ENCODE peak calls at places on chromosomes 16 and 17, in seven cellular contexts. One of them, this sample, is unnamed.

GRCh38 chr17:49759203-49759602 is 4.7 kb downstream of the FAM117A start:
- DNase-seq in sigmoid colon: no peak
- DNase-seq in OCI-LY7: no peak
- DNase-seq in right lobe of liver: no peak
- DNase-seq in cardiac muscle cell: no peak
- DNase-seq in upper lobe of right lung: no peak
- DNase-seq in lung: no peak
- DNase-seq in this sample: no peak

GRCh38 chr16:85851034-85851780 is 47.8 kb upstream of the IRF8 start:
- DNase-seq in sigmoid colon: peak; percentile 28
- DNase-seq in OCI-LY7: no peak
- DNase-seq in right lobe of liver: no peak
- DNase-seq in cardiac muscle cell: no peak
- DNase-seq in upper lobe of right lung: no peak
- DNase-seq in lung: no peak
- DNase-seq in this sample: peak; percentile 47

GRCh38 chr17:80045703-80046102 is 9.3 kb downstream of the CCDC40 start:
- DNase-seq in sigmoid colon: no peak
- DNase-seq in OCI-LY7: no peak
- DNase-seq in right lobe of liver: no peak
- DNase-seq in cardiac muscle cell: no peak
- DNase-seq in upper lobe of right lung: no peak
- DNase-seq in lung: no peak
- DNase-seq in this sample: no peak

GRCh38 chr16:86901483-86901882 is 323.1 kb downstream of the FOXL1 start:
- DNase-seq in sigmoid colon: no peak
- DNase-seq in OCI-LY7: no peak
- DNase-seq in right lobe of liver: no peak
- DNase-seq in cardiac muscle cell: peak; percentile 17
- DNase-seq in upper lobe of right lung: no peak
- DNase-seq in lung: no peak
- DNase-seq in this sample: no peak

GRCh38 chr16:23920899-23921298 is 85.1 kb downstream of the PRKCB start:
- DNase-seq in sigmoid colon: no peak
- DNase-seq in OCI-LY7: no peak
- DNase-seq in right lobe of liver: no peak
- DNase-seq in cardiac muscle cell: no peak
- DNase-seq in upper lobe of right lung: no peak
- DNase-seq in lung: no peak
- DNase-seq in this sample: no peak

GRCh38 chr17:4789701-4789950 is 862 bp downstream of the GLTPD2 start:
- DNase-seq in sigmoid colon: no peak
- DNase-seq in OCI-LY7: no peak
- DNase-seq in right lobe of liver: no peak
- DNase-seq in cardiac muscle cell: no peak
- DNase-seq in upper lobe of right lung: no peak
- DNase-seq in lung: no peak
- DNase-seq in this sample: no peak

GRCh38 chr16:4902038-4902437 is 34.9 kb downstream of the PPL start:
- DNase-seq in sigmoid colon: no peak
- DNase-seq in OCI-LY7: no peak
- DNase-seq in right lobe of liver: no peak
- DNase-seq in cardiac muscle cell: no peak
- DNase-seq in upper lobe of right lung: no peak
- DNase-seq in lung: no peak
- DNase-seq in this sample: no peak

GRCh38 chr17:42984486-42984885 is 4.1 kb downstream of the RUNDC1 start:
- DNase-seq in sigmoid colon: no peak
- DNase-seq in OCI-LY7: no peak
- DNase-seq in right lobe of liver: no peak
- DNase-seq in cardiac muscle cell: peak; percentile 55
- DNase-seq in upper lobe of right lung: no peak
- DNase-seq in lung: no peak
- DNase-seq in this sample: no peak

GRCh38 chr17:17877548-17878358 is 41.0 kb upstream of the SREBF1 start:
- DNase-seq in sigmoid colon: peak; percentile 96
- DNase-seq in OCI-LY7: no peak
- DNase-seq in right lobe of liver: peak; percentile 66
- DNase-seq in cardiac muscle cell: peak; percentile 97
- DNase-seq in upper lobe of right lung: peak; percentile 83
- DNase-seq in lung: peak; percentile 80
- DNase-seq in this sample: peak; percentile 91

GRCh38 chr16:11094075-11094593 is 149.8 kb downstream of the CLEC16A start:
- DNase-seq in sigmoid colon: peak; percentile 79
- DNase-seq in OCI-LY7: peak; percentile 69
- DNase-seq in right lobe of liver: no peak
- DNase-seq in cardiac muscle cell: peak; percentile 68
- DNase-seq in upper lobe of right lung: peak; percentile 63
- DNase-seq in lung: peak; percentile 48
- DNase-seq in this sample: no peak

GRCh38 chr17:70172921-70173320 is 3.6 kb downstream of the KCNJ2 start:
- DNase-seq in sigmoid colon: no peak
- DNase-seq in OCI-LY7: no peak
- DNase-seq in right lobe of liver: no peak
- DNase-seq in cardiac muscle cell: peak; percentile 25
- DNase-seq in upper lobe of right lung: no peak
- DNase-seq in lung: no peak
- DNase-seq in this sample: no peak

GRCh38 chr16:79964104-79964503 is 363.6 kb upstream of the MAF start:
- DNase-seq in sigmoid colon: no peak
- DNase-seq in OCI-LY7: no peak
- DNase-seq in right lobe of liver: no peak
- DNase-seq in cardiac muscle cell: no peak
- DNase-seq in upper lobe of right lung: no peak
- DNase-seq in lung: no peak
- DNase-seq in this sample: no peak

GRCh38 chr16:79966226-79966625 is 365.7 kb upstream of the MAF start:
- DNase-seq in sigmoid colon: no peak
- DNase-seq in OCI-LY7: no peak
- DNase-seq in right lobe of liver: no peak
- DNase-seq in cardiac muscle cell: no peak
- DNase-seq in upper lobe of right lung: no peak
- DNase-seq in lung: no peak
- DNase-seq in this sample: no peak

GRCh38 chr16:79965718-79966117 is 365.2 kb upstream of the MAF start:
- DNase-seq in sigmoid colon: no peak
- DNase-seq in OCI-LY7: no peak
- DNase-seq in right lobe of liver: no peak
- DNase-seq in cardiac muscle cell: no peak
- DNase-seq in upper lobe of right lung: no peak
- DNase-seq in lung: no peak
- DNase-seq in this sample: no peak

DNA sequence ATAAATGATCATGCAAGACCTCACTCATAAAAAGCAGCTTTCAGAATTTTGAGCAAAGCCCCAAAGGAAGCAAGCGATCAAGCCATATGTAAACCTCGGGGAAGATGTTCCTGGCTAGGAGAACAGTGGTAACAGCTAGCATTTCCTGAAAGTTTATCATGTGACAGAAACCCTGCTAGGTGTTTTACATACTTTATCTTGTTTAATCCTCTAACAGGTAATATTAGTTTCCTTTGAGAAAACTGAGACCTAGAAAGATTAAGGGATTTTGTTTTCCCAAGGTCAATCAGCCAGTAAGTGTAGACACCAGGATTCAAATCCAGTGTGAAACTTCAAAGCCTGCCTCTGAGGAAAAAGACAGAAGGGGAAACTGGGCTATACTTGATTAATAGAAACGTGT is 362.4 kb upstream of the MAF start:
- DNase-seq in sigmoid colon: no peak
- DNase-seq in OCI-LY7: no peak
- DNase-seq in right lobe of liver: no peak
- DNase-seq in cardiac muscle cell: no peak
- DNase-seq in upper lobe of right lung: no peak
- DNase-seq in lung: no peak
- DNase-seq in this sample: no peak
- H3K4me3 ChIP-seq in sigmoid colon: no peak overlapping the region
- H3K4me3 ChIP-seq in OCI-LY7: no peak overlapping the region
- H3K4me3 ChIP-seq in right lobe of liver: no peak overlapping the region
- H3K4me3 ChIP-seq in cardiac muscle cell: no peak overlapping the region
- H3K4me3 ChIP-seq in upper lobe of right lung: no peak overlapping the region
- H3K4me3 ChIP-seq in lung: no peak overlapping the region
- H3K4me3 ChIP-seq in this sample: no peak overlapping the region

GRCh38 chr16:56463153-56463552 is 11.8 kb downstream of the OGFOD1 start:
- DNase-seq in sigmoid colon: no peak
- DNase-seq in OCI-LY7: no peak
- DNase-seq in right lobe of liver: no peak
- DNase-seq in cardiac muscle cell: no peak
- DNase-seq in upper lobe of right lung: no peak
- DNase-seq in lung: no peak
- DNase-seq in this sample: no peak

GRCh38 chr16:56457927-56458470 is 6.6 kb downstream of the OGFOD1 start:
- DNase-seq in sigmoid colon: no peak
- DNase-seq in OCI-LY7: no peak
- DNase-seq in right lobe of liver: no peak
- DNase-seq in cardiac muscle cell: no peak
- DNase-seq in upper lobe of right lung: no peak
- DNase-seq in lung: no peak
- DNase-seq in this sample: no peak

GRCh38 chr16:56460101-56460500 is 8.7 kb downstream of the OGFOD1 start:
- DNase-seq in sigmoid colon: no peak
- DNase-seq in OCI-LY7: no peak
- DNase-seq in right lobe of liver: no peak
- DNase-seq in cardiac muscle cell: no peak
- DNase-seq in upper lobe of right lung: no peak
- DNase-seq in lung: no peak
- DNase-seq in this sample: no peak

DNA sequence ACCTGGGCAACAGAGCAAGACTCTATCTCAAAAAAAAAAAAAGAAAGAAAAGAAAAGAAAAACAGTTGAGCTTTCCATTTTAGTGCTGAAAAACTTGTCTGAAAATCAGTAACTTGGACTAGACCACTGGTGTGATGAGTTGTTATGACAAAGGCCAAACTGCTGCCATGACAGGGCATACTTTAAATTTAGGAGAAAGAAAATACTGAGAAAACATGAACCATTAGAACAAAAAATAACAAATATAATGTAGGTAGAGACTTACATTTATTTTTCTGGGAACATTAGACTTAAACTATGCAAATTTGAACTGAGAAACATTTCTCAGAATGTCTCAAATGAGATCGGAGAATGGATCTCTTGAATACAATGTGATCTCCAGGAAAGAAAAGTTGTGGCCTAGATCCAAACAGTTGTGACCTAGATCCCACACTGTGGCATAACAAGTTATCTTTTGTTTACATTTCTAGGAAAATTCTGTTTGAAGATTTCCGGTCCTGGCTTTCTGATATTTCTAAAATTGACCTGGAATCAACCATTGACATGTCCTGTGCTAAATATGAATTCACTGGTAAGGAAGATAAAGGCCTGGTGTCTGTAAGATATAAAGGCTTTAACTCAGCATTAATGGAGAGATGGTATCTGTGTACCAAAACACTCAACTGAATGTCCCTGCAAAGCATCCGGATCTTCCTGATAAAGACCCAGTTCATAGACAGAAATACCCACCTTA is 10.9 kb downstream of the OGFOD1 start:
- DNase-seq in sigmoid colon: no peak
- DNase-seq in OCI-LY7: no peak
- DNase-seq in right lobe of liver: no peak
- DNase-seq in cardiac muscle cell: no peak
- DNase-seq in upper lobe of right lung: no peak
- DNase-seq in lung: no peak
- DNase-seq in this sample: no peak
- H3K27ac ChIP-seq in sigmoid colon: no peak overlapping the region
- H3K27ac ChIP-seq in OCI-LY7: no peak overlapping the region
- H3K27ac ChIP-seq in right lobe of liver: no peak overlapping the region
- H3K27ac ChIP-seq in cardiac muscle cell: no peak overlapping the region
- H3K27ac ChIP-seq in upper lobe of right lung: no peak overlapping the region
- H3K27ac ChIP-seq in lung: no peak overlapping the region
- H3K27ac ChIP-seq in this sample: no peak overlapping the region

DNA sequence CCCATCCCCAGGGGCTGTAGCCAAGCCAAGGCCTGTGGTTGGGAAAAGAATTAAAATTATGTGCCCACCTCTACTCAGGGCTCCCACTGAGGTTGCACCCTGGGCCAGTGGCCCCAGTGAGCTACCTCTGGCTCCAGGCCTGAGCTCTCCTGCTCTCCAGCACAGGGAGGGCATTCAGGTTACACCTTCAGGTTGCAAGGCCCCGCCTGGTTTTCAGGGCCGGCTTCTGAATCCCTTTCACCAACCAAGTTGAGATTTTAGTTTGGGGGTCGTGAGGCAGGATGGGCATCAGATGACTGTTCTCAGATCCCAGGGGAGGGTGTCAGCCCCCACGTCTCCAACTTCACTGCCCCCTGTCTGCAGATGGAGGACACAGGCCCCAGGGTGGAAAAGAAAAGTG is 8.0 kb upstream of the KATNB1 start:
- DNase-seq in sigmoid colon: no peak
- DNase-seq in OCI-LY7: no peak
- DNase-seq in right lobe of liver: no peak
- DNase-seq in cardiac muscle cell: no peak
- DNase-seq in upper lobe of right lung: peak; percentile 36
- DNase-seq in lung: no peak
- DNase-seq in this sample: no peak
- TF ChIP-seq CTCF in sigmoid colon: no peak
- TF ChIP-seq CTCF in OCI-LY7: no peak
- TF ChIP-seq CTCF in right lobe of liver: no peak
- TF ChIP-seq CTCF in cardiac muscle cell: no peak
- TF ChIP-seq CTCF in upper lobe of right lung: no peak
- TF ChIP-seq CTCF in lung: no peak
- TF ChIP-seq CTCF in this sample: no peak

GRCh38 chr17:83194761-83195329 is 115.4 kb downstream of the METRNL start:
- DNase-seq in sigmoid colon: peak; percentile 63
- DNase-seq in OCI-LY7: no peak
- DNase-seq in right lobe of liver: peak; percentile 17
- DNase-seq in cardiac muscle cell: no peak
- DNase-seq in upper lobe of right lung: peak; percentile 64
- DNase-seq in lung: no peak
- DNase-seq in this sample: no peak

GRCh38 chr17:83192161-83192788 is 112.9 kb downstream of the METRNL start:
- DNase-seq in sigmoid colon: peak; percentile 79
- DNase-seq in OCI-LY7: no peak
- DNase-seq in right lobe of liver: peak; percentile 18
- DNase-seq in cardiac muscle cell: no peak
- DNase-seq in upper lobe of right lung: peak; percentile 61
- DNase-seq in lung: no peak
- DNase-seq in this sample: peak; percentile 77

GRCh38 chr17:83193336-83194188 is 114.2 kb downstream of the METRNL start:
- DNase-seq in sigmoid colon: peak; percentile 69
- DNase-seq in OCI-LY7: peak; percentile 50
- DNase-seq in right lobe of liver: peak; percentile 32
- DNase-seq in cardiac muscle cell: no peak
- DNase-seq in upper lobe of right lung: peak; percentile 70
- DNase-seq in lung: peak; percentile 47
- DNase-seq in this sample: no peak

GRCh38 chr17:83195330-83196087 is 116.1 kb downstream of the METRNL start:
- DNase-seq in sigmoid colon: peak; percentile 69
- DNase-seq in OCI-LY7: no peak
- DNase-seq in right lobe of liver: peak; percentile 19
- DNase-seq in cardiac muscle cell: peak; percentile 34
- DNase-seq in upper lobe of right lung: peak; percentile 72
- DNase-seq in lung: no peak
- DNase-seq in this sample: peak; percentile 90

DNA sequence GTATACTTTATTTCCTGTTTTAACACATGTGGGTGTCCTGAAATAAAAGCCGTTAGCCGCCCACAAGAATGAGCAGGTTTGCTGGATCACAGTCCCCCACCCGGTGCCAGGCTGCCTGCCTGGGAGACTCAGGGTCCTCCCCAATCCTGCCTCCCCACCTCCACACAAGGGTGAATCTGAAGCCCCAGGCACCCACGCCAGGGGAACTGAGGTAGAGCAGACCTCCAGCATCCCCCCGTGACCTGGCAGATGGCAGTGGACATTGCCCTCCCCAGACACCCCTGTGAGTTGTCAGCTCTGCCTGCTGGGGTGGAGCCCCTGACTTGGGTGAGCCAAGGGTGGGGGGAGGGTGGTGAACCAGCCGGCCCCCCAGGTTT is 114.8 kb downstream of the METRNL start:
- DNase-seq in sigmoid colon: peak; percentile 64
- DNase-seq in OCI-LY7: no peak
- DNase-seq in right lobe of liver: peak; percentile 16
- DNase-seq in cardiac muscle cell: no peak
- DNase-seq in upper lobe of right lung: peak; percentile 57
- DNase-seq in lung: no peak
- DNase-seq in this sample: no peak
- H3K4me3 ChIP-seq in sigmoid colon: no peak overlapping the region
- H3K4me3 ChIP-seq in OCI-LY7: no peak overlapping the region
- H3K4me3 ChIP-seq in right lobe of liver: no peak overlapping the region
- H3K4me3 ChIP-seq in cardiac muscle cell: no peak overlapping the region
- H3K4me3 ChIP-seq in upper lobe of right lung: no peak overlapping the region
- H3K4me3 ChIP-seq in lung: no peak overlapping the region
- H3K4me3 ChIP-seq in this sample: no peak overlapping the region

This sample was measured in coronary artery.